ENCODE peak calls at places on chromosomes 1 and 21, in ten cellular contexts. One of them, this sample, is unnamed.

GRCh38 chr1:43688594-43689000 is 18.7 kb upstream of the ST3GAL3 start:
- DNase-seq in heart right ventricle: no peak
- DNase-seq in DND-41: no peak
- DNase-seq in fibroblast of lung: peak
- DNase-seq in stomach: no peak
- DNase-seq in ovary: no peak
- DNase-seq in body of pancreas: no peak
- DNase-seq in IMR-90: peak
- DNase-seq in Peyer's patch: no peak
- DNase-seq in heart left ventricle: no peak
- DNase-seq in this sample: peak

GRCh38 chr1:181513786-181514297 is 30.5 kb downstream of the CACNA1E start:
- DNase-seq in DND-41: no peak
- DNase-seq in heart right ventricle: no peak
- DNase-seq in IMR-90: no peak
- DNase-seq in ovary: no peak
- DNase-seq in Peyer's patch: no peak
- DNase-seq in body of pancreas: no peak
- DNase-seq in stomach: no peak
- DNase-seq in fibroblast of lung: peak
- DNase-seq in heart left ventricle: no peak
- DNase-seq in this sample: no peak

GRCh38 chr1:118290571-118290970 is 105.5 kb upstream of the SPAG17 start:
- DNase-seq in heart right ventricle: no peak
- DNase-seq in DND-41: no peak
- DNase-seq in stomach: no peak
- DNase-seq in heart left ventricle: no peak
- DNase-seq in IMR-90: no peak
- DNase-seq in fibroblast of lung: no peak
- DNase-seq in body of pancreas: no peak
- DNase-seq in Peyer's patch: no peak
- DNase-seq in ovary: no peak
- DNase-seq in this sample: no peak

GRCh38 chr1:149993764-149994163 is 16.8 kb downstream of the OTUD7B start:
- DNase-seq in fibroblast of lung: no peak
- DNase-seq in stomach: no peak
- DNase-seq in IMR-90: no peak
- DNase-seq in ovary: no peak
- DNase-seq in heart right ventricle: no peak
- DNase-seq in Peyer's patch: no peak
- DNase-seq in DND-41: no peak
- DNase-seq in body of pancreas: no peak
- DNase-seq in heart left ventricle: no peak
- DNase-seq in this sample: no peak

GRCh38 chr1:40958210-40958609 is 21.3 kb upstream of the CTPS1 start:
- DNase-seq in heart left ventricle: no peak
- DNase-seq in Peyer's patch: no peak
- DNase-seq in heart right ventricle: no peak
- DNase-seq in DND-41: no peak
- DNase-seq in IMR-90: no peak
- DNase-seq in body of pancreas: no peak
- DNase-seq in fibroblast of lung: no peak
- DNase-seq in ovary: no peak
- DNase-seq in stomach: no peak
- DNase-seq in this sample: no peak

GRCh38 chr21:32314806-32315205 is 16.2 kb downstream of the MRAP start:
- DNase-seq in stomach: no peak
- DNase-seq in ovary: no peak
- DNase-seq in IMR-90: no peak
- DNase-seq in heart right ventricle: no peak
- DNase-seq in DND-41: no peak
- DNase-seq in body of pancreas: no peak
- DNase-seq in heart left ventricle: no peak
- DNase-seq in Peyer's patch: no peak
- DNase-seq in fibroblast of lung: no peak
- DNase-seq in this sample: no peak

GRCh38 chr1:248164031-248164430 is 10.6 kb upstream of the OR2M2 start:
- DNase-seq in stomach: no peak
- DNase-seq in heart left ventricle: no peak
- DNase-seq in ovary: no peak
- DNase-seq in body of pancreas: no peak
- DNase-seq in fibroblast of lung: no peak
- DNase-seq in IMR-90: no peak
- DNase-seq in heart right ventricle: no peak
- DNase-seq in Peyer's patch: no peak
- DNase-seq in DND-41: no peak
- DNase-seq in this sample: no peak

GRCh38 chr1:235513495-235514366 is 9.5 kb upstream of the B3GALNT2 start:
- DNase-seq in heart left ventricle: peak
- DNase-seq in DND-41: peak
- DNase-seq in body of pancreas: peak
- DNase-seq in Peyer's patch: no peak
- DNase-seq in stomach: no peak
- DNase-seq in ovary: no peak
- DNase-seq in heart right ventricle: peak
- DNase-seq in fibroblast of lung: peak
- DNase-seq in IMR-90: peak
- DNase-seq in this sample: peak

GRCh38 chr1:220813013-220813412 is 26.3 kb downstream of the MTARC1 start:
- DNase-seq in heart left ventricle: no peak
- DNase-seq in stomach: no peak
- DNase-seq in fibroblast of lung: no peak
- DNase-seq in ovary: no peak
- DNase-seq in IMR-90: no peak
- DNase-seq in body of pancreas: no peak
- DNase-seq in DND-41: no peak
- DNase-seq in heart right ventricle: no peak
- DNase-seq in Peyer's patch: no peak
- DNase-seq in this sample: no peak
- TF ChIP-seq CTCF in heart left ventricle: no peak
- TF ChIP-seq CTCF in stomach: no peak
- TF ChIP-seq CTCF in fibroblast of lung: no peak
- TF ChIP-seq CTCF in ovary: no peak
- TF ChIP-seq CTCF in IMR-90: no peak
- TF ChIP-seq CTCF in body of pancreas: no peak
- TF ChIP-seq CTCF in DND-41: peak
- TF ChIP-seq CTCF in heart right ventricle: no peak
- TF ChIP-seq CTCF in Peyer's patch: no peak
- TF ChIP-seq CTCF in this sample: no peak

GRCh38 chr1:1032428-1032827 is 12.5 kb downstream of the AGRN start:
- DNase-seq in IMR-90: no peak
- DNase-seq in fibroblast of lung: no peak
- DNase-seq in stomach: peak
- DNase-seq in heart left ventricle: no peak
- DNase-seq in ovary: no peak
- DNase-seq in Peyer's patch: peak
- DNase-seq in DND-41: no peak
- DNase-seq in body of pancreas: peak
- DNase-seq in heart right ventricle: no peak
- DNase-seq in this sample: no peak
- H3K4me3 ChIP-seq in IMR-90: no peak
- H3K4me3 ChIP-seq in fibroblast of lung: no peak
- H3K4me3 ChIP-seq in stomach: peak
- H3K4me3 ChIP-seq in heart left ventricle: no peak
- H3K4me3 ChIP-seq in ovary: no peak
- H3K4me3 ChIP-seq in Peyer's patch: peak
- H3K4me3 ChIP-seq in DND-41: no peak
- H3K4me3 ChIP-seq in body of pancreas: no peak
- H3K4me3 ChIP-seq in heart right ventricle: peak
- H3K4me3 ChIP-seq in this sample: no peak

GRCh38 chr1:51559064-51559500 is 40.0 kb upstream of the EPS15 start:
- DNase-seq in IMR-90: no peak
- DNase-seq in heart left ventricle: no peak
- DNase-seq in ovary: no peak
- DNase-seq in stomach: no peak
- DNase-seq in DND-41: no peak
- DNase-seq in body of pancreas: no peak
- DNase-seq in Peyer's patch: no peak
- DNase-seq in heart right ventricle: no peak
- DNase-seq in fibroblast of lung: no peak
- DNase-seq in this sample: peak

GRCh38 chr1:51558375-51558924 is 39.4 kb upstream of the EPS15 start:
- DNase-seq in heart left ventricle: no peak
- DNase-seq in fibroblast of lung: peak
- DNase-seq in stomach: no peak
- DNase-seq in IMR-90: peak
- DNase-seq in ovary: no peak
- DNase-seq in DND-41: no peak
- DNase-seq in body of pancreas: no peak
- DNase-seq in heart right ventricle: no peak
- DNase-seq in Peyer's patch: no peak
- DNase-seq in this sample: peak

GRCh38 chr1:51561702-51562101 is 42.6 kb upstream of the EPS15 start:
- DNase-seq in body of pancreas: no peak
- DNase-seq in heart right ventricle: no peak
- DNase-seq in fibroblast of lung: no peak
- DNase-seq in heart left ventricle: no peak
- DNase-seq in IMR-90: no peak
- DNase-seq in stomach: no peak
- DNase-seq in ovary: no peak
- DNase-seq in DND-41: no peak
- DNase-seq in Peyer's patch: no peak
- DNase-seq in this sample: no peak

GRCh38 chr1:51560034-51560433 is 41.0 kb upstream of the EPS15 start:
- DNase-seq in DND-41: no peak
- DNase-seq in stomach: no peak
- DNase-seq in heart left ventricle: no peak
- DNase-seq in fibroblast of lung: no peak
- DNase-seq in ovary: no peak
- DNase-seq in IMR-90: no peak
- DNase-seq in body of pancreas: no peak
- DNase-seq in heart right ventricle: no peak
- DNase-seq in Peyer's patch: no peak
- DNase-seq in this sample: no peak

DNA sequence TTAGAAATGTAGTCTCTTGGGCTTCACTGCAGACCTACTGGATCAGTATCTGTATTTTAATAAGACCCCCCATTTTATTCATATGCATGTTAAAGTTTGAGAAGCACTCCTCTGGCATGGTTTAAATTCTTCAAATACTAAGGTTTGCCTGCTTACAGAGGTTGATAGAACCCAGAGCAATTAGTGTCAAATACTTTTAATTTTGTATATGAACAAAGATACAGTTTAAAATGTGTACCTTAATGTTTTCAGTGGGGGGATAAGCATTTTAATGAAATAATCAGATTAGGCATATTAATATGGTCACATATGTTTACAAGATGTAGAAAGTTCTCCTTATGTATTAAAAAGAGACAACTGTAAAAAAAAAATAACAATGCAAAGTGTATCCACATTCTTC is 40.4 kb upstream of the EPS15 start:
- DNase-seq in heart left ventricle: no peak
- DNase-seq in fibroblast of lung: no peak
- DNase-seq in IMR-90: no peak
- DNase-seq in ovary: no peak
- DNase-seq in DND-41: no peak
- DNase-seq in heart right ventricle: no peak
- DNase-seq in Peyer's patch: no peak
- DNase-seq in stomach: no peak
- DNase-seq in body of pancreas: no peak
- DNase-seq in this sample: peak
- TF ChIP-seq CTCF in heart left ventricle: no peak
- TF ChIP-seq CTCF in fibroblast of lung: no peak
- TF ChIP-seq CTCF in IMR-90: no peak
- TF ChIP-seq CTCF in ovary: no peak
- TF ChIP-seq CTCF in DND-41: no peak
- TF ChIP-seq CTCF in heart right ventricle: no peak
- TF ChIP-seq CTCF in Peyer's patch: no peak
- TF ChIP-seq CTCF in stomach: no peak
- TF ChIP-seq CTCF in body of pancreas: no peak
- TF ChIP-seq CTCF in this sample: no peak

DNA sequence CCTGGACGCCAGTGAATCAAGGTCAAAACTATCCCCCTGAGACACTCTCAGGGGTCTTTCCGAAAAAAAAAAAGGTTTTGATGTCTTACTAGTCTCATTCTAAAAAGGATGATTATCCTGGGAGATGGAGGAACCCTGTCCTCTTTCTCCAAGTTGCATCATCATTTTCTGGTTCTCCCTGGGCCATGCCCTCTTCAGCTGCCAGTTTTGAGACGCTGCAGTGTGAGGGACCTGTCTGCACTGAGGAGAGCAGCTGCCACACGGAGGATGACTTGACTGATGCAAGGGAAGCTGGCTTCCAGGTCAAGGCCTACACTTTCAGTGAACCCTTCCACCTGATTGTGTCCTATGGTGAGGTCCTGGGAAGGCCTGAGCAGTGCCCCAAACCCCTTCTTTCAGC is 3.5 kb downstream of the FCRLA start:
- DNase-seq in body of pancreas: no peak
- DNase-seq in IMR-90: no peak
- DNase-seq in heart right ventricle: no peak
- DNase-seq in ovary: no peak
- DNase-seq in DND-41: no peak
- DNase-seq in heart left ventricle: no peak
- DNase-seq in fibroblast of lung: no peak
- DNase-seq in Peyer's patch: no peak
- DNase-seq in stomach: no peak
- DNase-seq in this sample: no peak
- H3K4me3 ChIP-seq in body of pancreas: no peak
- H3K4me3 ChIP-seq in IMR-90: no peak
- H3K4me3 ChIP-seq in heart right ventricle: no peak
- H3K4me3 ChIP-seq in ovary: no peak
- H3K4me3 ChIP-seq in DND-41: no peak
- H3K4me3 ChIP-seq in heart left ventricle: no peak
- H3K4me3 ChIP-seq in fibroblast of lung: no peak
- H3K4me3 ChIP-seq in Peyer's patch: no peak
- H3K4me3 ChIP-seq in stomach: no peak
- H3K4me3 ChIP-seq in this sample: no peak

GRCh38 chr1:201286445-201286844 is 3.1 kb downstream of the PKP1 start:
- DNase-seq in fibroblast of lung: no peak
- DNase-seq in DND-41: no peak
- DNase-seq in stomach: no peak
- DNase-seq in body of pancreas: no peak
- DNase-seq in heart left ventricle: no peak
- DNase-seq in IMR-90: no peak
- DNase-seq in ovary: no peak
- DNase-seq in Peyer's patch: no peak
- DNase-seq in heart right ventricle: no peak
- DNase-seq in this sample: no peak

GRCh38 chr1:201288007-201288406 is 4.7 kb downstream of the PKP1 start:
- DNase-seq in DND-41: no peak
- DNase-seq in body of pancreas: no peak
- DNase-seq in stomach: no peak
- DNase-seq in IMR-90: no peak
- DNase-seq in fibroblast of lung: no peak
- DNase-seq in ovary: no peak
- DNase-seq in Peyer's patch: no peak
- DNase-seq in heart left ventricle: no peak
- DNase-seq in heart right ventricle: no peak
- DNase-seq in this sample: no peak

GRCh38 chr1:201285846-201286245 is 2.5 kb downstream of the PKP1 start:
- DNase-seq in Peyer's patch: no peak
- DNase-seq in body of pancreas: no peak
- DNase-seq in fibroblast of lung: no peak
- DNase-seq in heart right ventricle: no peak
- DNase-seq in stomach: no peak
- DNase-seq in DND-41: no peak
- DNase-seq in ovary: no peak
- DNase-seq in heart left ventricle: no peak
- DNase-seq in IMR-90: no peak
- DNase-seq in this sample: no peak

GRCh38 chr1:201290551-201290950 is 7.2 kb downstream of the PKP1 start:
- DNase-seq in fibroblast of lung: no peak
- DNase-seq in DND-41: no peak
- DNase-seq in body of pancreas: no peak
- DNase-seq in stomach: no peak
- DNase-seq in IMR-90: no peak
- DNase-seq in heart left ventricle: no peak
- DNase-seq in ovary: no peak
- DNase-seq in heart right ventricle: no peak
- DNase-seq in Peyer's patch: peak
- DNase-seq in this sample: no peak

GRCh38 chr1:201288765-201289164 is 5.5 kb downstream of the PKP1 start:
- DNase-seq in heart left ventricle: no peak
- DNase-seq in Peyer's patch: no peak
- DNase-seq in heart right ventricle: no peak
- DNase-seq in body of pancreas: no peak
- DNase-seq in DND-41: no peak
- DNase-seq in IMR-90: no peak
- DNase-seq in ovary: no peak
- DNase-seq in stomach: no peak
- DNase-seq in fibroblast of lung: no peak
- DNase-seq in this sample: no peak
- TF ChIP-seq CTCF in heart left ventricle: no peak
- TF ChIP-seq CTCF in Peyer's patch: no peak
- TF ChIP-seq CTCF in heart right ventricle: no peak
- TF ChIP-seq CTCF in body of pancreas: no peak
- TF ChIP-seq CTCF in DND-41: no peak
- TF ChIP-seq CTCF in IMR-90: no peak
- TF ChIP-seq CTCF in ovary: no peak
- TF ChIP-seq CTCF in stomach: no peak
- TF ChIP-seq CTCF in fibroblast of lung: no peak
- TF ChIP-seq CTCF in this sample: no peak

This sample was measured in cardiac fibroblast.